ENCODE peak calls at places on chromosomes 11 and 22, in five cellular contexts. A is anterior cingulate cortex; Q is activated T-helper 9 cell treated with anti-CD3 and anti-CD28 coated beads, Interleukin-2, amount 50 U/mL, for 16 hours; S is stimulated activated CD4-positive, alpha-beta T cell treated with anti-CD3 and anti-CD28 coated beads, Interleukin-2, amount 100 ng/mL, for 4 hours; E is cardiac fibroblast. I is an unnamed sample.

GRCh38 chr11:68312117-68312779 is at the start of gene LRP5:
- DNase-seq in A (no peak), Q (no peak), S (no peak), E (no peak), I (no peak)

GRCh38 chr22:20015187-20015625 is 1.4 kb downstream of the ARVCF start:
- DNase-seq in A (no peak), Q (no peak), S (no peak), E (no peak), I (no peak)

GRCh38 chr11:100932474-100933100 is 197.0 kb downstream of the PGR start:
- DNase-seq in A (no peak), Q (no peak), S (no peak), E (peak; percentile 59), I (no peak)

GRCh38 chr11:120555433-120555773 is 43.9 kb downstream of the GRIK4 start:
- DNase-seq in A (peak; percentile 29), Q (no peak), S (no peak), E (no peak), I (no peak)

GRCh38 chr11:119990306-119991021 is 147.4 kb downstream of the TRIM29 start:
- DNase-seq in A (peak; percentile 84), Q (no peak), S (no peak), E (peak; percentile 4), I (no peak)

GRCh38 chr11:100777736-100778135 is 90.6 kb downstream of the ARHGAP42 start:
- DNase-seq in A (no peak), Q (no peak), S (no peak), E (no peak), I (no peak)

GRCh38 chr22:39097098-39098020 is at the start of gene APOBEC3H:
- DNase-seq in A (no peak), Q (no peak), S (no peak), E (no peak), I (no peak)

GRCh38 chr22:36086170-36086490 is 57.5 kb upstream of the RBFOX2 start:
- DNase-seq in A (no peak), Q (no peak), S (no peak), E (peak; percentile 21), I (no peak)

GRCh38 chr22:28155808-28156207 is 236.8 kb upstream of the PITPNB start:
- DNase-seq in A (no peak), Q (no peak), S (no peak), E (no peak), I (no peak)

GRCh38 chr22:35777335-35777975 is 59.8 kb downstream of the APOL5 start:
- DNase-seq in A (no peak), Q (no peak), S (no peak), E (peak; percentile 91), I (no peak)

GRCh38 chr22:25645964-25646363 is 81.5 kb downstream of the GRK3 start:
- DNase-seq in A (no peak), Q (no peak), S (no peak), E (peak; percentile 35), I (no peak)

GRCh38 chr11:44955019-44955738 is 4.5 kb upstream of the TP53I11 start:
- DNase-seq in A (no peak), Q (no peak), S (no peak), E (peak; percentile 85), I (no peak)

GRCh38 chr22:29258407-29259252 is 9.2 kb downstream of the RHBDD3 start:
- DNase-seq in A (no peak), Q (no peak), S (no peak), E (no peak), I (no peak)

GRCh38 chr22:19823191-19823590 is 31.5 kb downstream of the GNB1L start:
- DNase-seq in A (no peak), Q (no peak), S (no peak), E (no peak), I (no peak)

GRCh38 chr22:50628543-50629134 is 687 bp upstream of the ARSA start:
- DNase-seq in A (no peak), Q (no peak), S (no peak), E (no peak), I (no peak)

GRCh38 chr11:44568706-44569473 is 3.4 kb downstream of the CD82 start:
- DNase-seq in A (peak; percentile 20), Q (peak; percentile 87), S (peak; percentile 90), E (peak; percentile 95), I (peak; percentile 92)

GRCh38 chr11:18054511-18055103 is 8.5 kb upstream of the TPH1 start:
- DNase-seq in A (no peak), Q (no peak), S (no peak), E (no peak), I (no peak)

GRCh38 chr22:43493297-43493696 is 81.5 kb downstream of the MPPED1 start:
- DNase-seq in A (no peak), Q (no peak), S (no peak), E (no peak), I (no peak)

GRCh38 chr22:21755855-21756284 is 20.3 kb upstream of the YPEL1 start:
- DNase-seq in A (no peak), Q (no peak), S (no peak), E (peak; percentile 90), I (no peak)

GRCh38 chr11:111429066-111429506 is 50.0 kb upstream of the POU2AF1 start:
- DNase-seq in A (no peak), Q (no peak), S (peak; percentile 53), E (peak; percentile 81), I (peak; percentile 45)

GRCh38 chr11:112822478-112823274 is 138.5 kb upstream of the NCAM1 start:
- DNase-seq in A (no peak), Q (no peak), S (no peak), E (no peak), I (no peak)